ENCODE peak calls at places on chromosomes 11 and 22, in eight cellular contexts. One of them, this sample, is unnamed.

GRCh38 chr22:35102663-35103062 is 36.7 kb downstream of the ISX start:
- DNase-seq in K562: peak
- DNase-seq in prostate gland: no peak
- DNase-seq in transverse colon: peak
- DNase-seq in heart left ventricle: no peak
- DNase-seq in A549: peak
- DNase-seq in tibial nerve: no peak
- DNase-seq in body of pancreas: no peak
- DNase-seq in this sample: no peak

GRCh38 chr22:25403752-25404471 is 160.6 kb upstream of the GRK3 start:
- DNase-seq in body of pancreas: no peak
- DNase-seq in heart left ventricle: no peak
- DNase-seq in prostate gland: no peak
- DNase-seq in transverse colon: no peak
- DNase-seq in tibial nerve: no peak
- DNase-seq in A549: no peak
- DNase-seq in K562: no peak
- DNase-seq in this sample: no peak

GRCh38 chr11:44120169-44120568 is 24.7 kb downstream of the EXT2 start:
- DNase-seq in body of pancreas: peak
- DNase-seq in A549: peak
- DNase-seq in transverse colon: no peak
- DNase-seq in heart left ventricle: peak
- DNase-seq in prostate gland: peak
- DNase-seq in tibial nerve: no peak
- DNase-seq in K562: peak
- DNase-seq in this sample: no peak

GRCh38 chr11:58926695-58927094 is 12.6 kb upstream of the GLYATL1 start:
- DNase-seq in A549: no peak
- DNase-seq in prostate gland: no peak
- DNase-seq in transverse colon: no peak
- DNase-seq in body of pancreas: no peak
- DNase-seq in tibial nerve: no peak
- DNase-seq in heart left ventricle: no peak
- DNase-seq in K562: no peak
- DNase-seq in this sample: no peak

GRCh38 chr11:121029153-121029552 is 5.3 kb downstream of the TBCEL start:
- DNase-seq in tibial nerve: no peak
- DNase-seq in transverse colon: no peak
- DNase-seq in body of pancreas: no peak
- DNase-seq in K562: no peak
- DNase-seq in heart left ventricle: no peak
- DNase-seq in A549: no peak
- DNase-seq in prostate gland: no peak
- DNase-seq in this sample: no peak

GRCh38 chr11:123308077-123308476 is 113.0 kb upstream of the CLMP start:
- DNase-seq in K562: no peak
- DNase-seq in transverse colon: no peak
- DNase-seq in prostate gland: no peak
- DNase-seq in A549: no peak
- DNase-seq in body of pancreas: no peak
- DNase-seq in heart left ventricle: peak
- DNase-seq in tibial nerve: no peak
- DNase-seq in this sample: no peak

GRCh38 chr11:34650528-34650927 is 29.6 kb downstream of the EHF start:
- DNase-seq in body of pancreas: no peak
- DNase-seq in K562: no peak
- DNase-seq in A549: no peak
- DNase-seq in heart left ventricle: no peak
- DNase-seq in tibial nerve: no peak
- DNase-seq in prostate gland: no peak
- DNase-seq in transverse colon: no peak
- DNase-seq in this sample: no peak

GRCh38 chr11:56917708-56918450 is 70.8 kb upstream of the OR5AK2 start:
- DNase-seq in heart left ventricle: no peak
- DNase-seq in prostate gland: no peak
- DNase-seq in tibial nerve: no peak
- DNase-seq in A549: no peak
- DNase-seq in K562: no peak
- DNase-seq in transverse colon: no peak
- DNase-seq in body of pancreas: no peak
- DNase-seq in this sample: no peak

GRCh38 chr11:73193251-73194033 is 24.6 kb upstream of the P2RY2 start:
- DNase-seq in tibial nerve: no peak
- DNase-seq in A549: no peak
- DNase-seq in heart left ventricle: no peak
- DNase-seq in transverse colon: peak
- DNase-seq in body of pancreas: no peak
- DNase-seq in prostate gland: no peak
- DNase-seq in K562: no peak
- DNase-seq in this sample: no peak

GRCh38 chr11:124662111-124662510 is 11.4 kb downstream of the SIAE start:
- DNase-seq in body of pancreas: no peak
- DNase-seq in K562: no peak
- DNase-seq in transverse colon: no peak
- DNase-seq in prostate gland: no peak
- DNase-seq in A549: no peak
- DNase-seq in tibial nerve: no peak
- DNase-seq in heart left ventricle: no peak
- DNase-seq in this sample: no peak

GRCh38 chr11:120129570-120129969 is 8.3 kb downstream of the TRIM29 start:
- DNase-seq in K562: no peak
- DNase-seq in A549: no peak
- DNase-seq in tibial nerve: no peak
- DNase-seq in body of pancreas: peak
- DNase-seq in prostate gland: no peak
- DNase-seq in heart left ventricle: peak
- DNase-seq in transverse colon: no peak
- DNase-seq in this sample: peak

GRCh38 chr11:98835336-98835735 is 185.4 kb upstream of the CNTN5 start:
- DNase-seq in K562: no peak
- DNase-seq in tibial nerve: no peak
- DNase-seq in transverse colon: no peak
- DNase-seq in body of pancreas: no peak
- DNase-seq in A549: no peak
- DNase-seq in heart left ventricle: no peak
- DNase-seq in prostate gland: no peak
- DNase-seq in this sample: no peak

GRCh38 chr11:115334932-115335788 is 169.1 kb downstream of the CADM1 start:
- DNase-seq in heart left ventricle: no peak
- DNase-seq in body of pancreas: no peak
- DNase-seq in prostate gland: no peak
- DNase-seq in K562: peak
- DNase-seq in A549: peak
- DNase-seq in transverse colon: no peak
- DNase-seq in tibial nerve: no peak
- DNase-seq in this sample: no peak

GRCh38 chr22:16824718-16825687 is at the start of gene XKR3:
- DNase-seq in transverse colon: no peak
- DNase-seq in A549: no peak
- DNase-seq in tibial nerve: no peak
- DNase-seq in prostate gland: no peak
- DNase-seq in body of pancreas: no peak
- DNase-seq in K562: no peak
- DNase-seq in heart left ventricle: no peak
- DNase-seq in this sample: no peak

GRCh38 chr11:66854231-66854661 is 2.6 kb upstream of the LRFN4 start:
- DNase-seq in K562: no peak
- DNase-seq in tibial nerve: no peak
- DNase-seq in transverse colon: no peak
- DNase-seq in body of pancreas: no peak
- DNase-seq in A549: no peak
- DNase-seq in prostate gland: no peak
- DNase-seq in heart left ventricle: no peak
- DNase-seq in this sample: no peak
- TF ChIP-seq POLR2A in K562: no peak
- TF ChIP-seq POLR2A in tibial nerve: no peak
- TF ChIP-seq POLR2A in transverse colon: no peak
- TF ChIP-seq POLR2A in body of pancreas: no peak
- TF ChIP-seq POLR2A in A549: no peak
- TF ChIP-seq POLR2A in prostate gland: no peak
- TF ChIP-seq POLR2A in heart left ventricle: no peak
- TF ChIP-seq POLR2A in this sample: no peak

GRCh38 chr22:39240841-39241631 is 3.7 kb downstream of the PDGFB start:
- DNase-seq in prostate gland: peak
- DNase-seq in heart left ventricle: peak
- DNase-seq in tibial nerve: no peak
- DNase-seq in transverse colon: peak
- DNase-seq in body of pancreas: peak
- DNase-seq in K562: peak
- DNase-seq in A549: peak
- DNase-seq in this sample: peak
- H3K4me3 ChIP-seq in prostate gland: no peak
- H3K4me3 ChIP-seq in heart left ventricle: peak
- H3K4me3 ChIP-seq in tibial nerve: peak
- H3K4me3 ChIP-seq in transverse colon: peak
- H3K4me3 ChIP-seq in body of pancreas: no peak
- H3K4me3 ChIP-seq in K562: no peak
- H3K4me3 ChIP-seq in A549: no peak
- H3K4me3 ChIP-seq in this sample: peak

GRCh38 chr22:29301716-29302401 is 4.6 kb upstream of the GAS2L1 start:
- DNase-seq in transverse colon: no peak
- DNase-seq in prostate gland: no peak
- DNase-seq in K562: no peak
- DNase-seq in A549: no peak
- DNase-seq in tibial nerve: no peak
- DNase-seq in body of pancreas: no peak
- DNase-seq in heart left ventricle: no peak
- DNase-seq in this sample: no peak

GRCh38 chr22:29300467-29300806 is 6.0 kb upstream of the GAS2L1 start:
- DNase-seq in transverse colon: no peak
- DNase-seq in body of pancreas: no peak
- DNase-seq in A549: no peak
- DNase-seq in tibial nerve: no peak
- DNase-seq in K562: no peak
- DNase-seq in heart left ventricle: no peak
- DNase-seq in prostate gland: no peak
- DNase-seq in this sample: peak

GRCh38 chr22:29299136-29299900 is 7.1 kb upstream of the GAS2L1 start:
- DNase-seq in tibial nerve: no peak
- DNase-seq in heart left ventricle: no peak
- DNase-seq in A549: no peak
- DNase-seq in prostate gland: no peak
- DNase-seq in body of pancreas: no peak
- DNase-seq in K562: no peak
- DNase-seq in transverse colon: no peak
- DNase-seq in this sample: no peak

GRCh38 chr22:29302402-29302680 is 4.1 kb upstream of the GAS2L1 start:
- DNase-seq in A549: no peak
- DNase-seq in heart left ventricle: no peak
- DNase-seq in body of pancreas: no peak
- DNase-seq in tibial nerve: no peak
- DNase-seq in prostate gland: no peak
- DNase-seq in K562: no peak
- DNase-seq in transverse colon: no peak
- DNase-seq in this sample: no peak

GRCh38 chr22:29300807-29301601 is 5.4 kb upstream of the GAS2L1 start:
- DNase-seq in prostate gland: no peak
- DNase-seq in body of pancreas: no peak
- DNase-seq in tibial nerve: no peak
- DNase-seq in A549: no peak
- DNase-seq in heart left ventricle: no peak
- DNase-seq in transverse colon: no peak
- DNase-seq in K562: no peak
- DNase-seq in this sample: peak
- TF ChIP-seq POLR2A in prostate gland: no peak
- TF ChIP-seq POLR2A in body of pancreas: no peak
- TF ChIP-seq POLR2A in tibial nerve: no peak
- TF ChIP-seq POLR2A in A549: no peak
- TF ChIP-seq POLR2A in heart left ventricle: no peak
- TF ChIP-seq POLR2A in transverse colon: no peak
- TF ChIP-seq POLR2A in K562: peak
- TF ChIP-seq POLR2A in this sample: no peak

DNA sequence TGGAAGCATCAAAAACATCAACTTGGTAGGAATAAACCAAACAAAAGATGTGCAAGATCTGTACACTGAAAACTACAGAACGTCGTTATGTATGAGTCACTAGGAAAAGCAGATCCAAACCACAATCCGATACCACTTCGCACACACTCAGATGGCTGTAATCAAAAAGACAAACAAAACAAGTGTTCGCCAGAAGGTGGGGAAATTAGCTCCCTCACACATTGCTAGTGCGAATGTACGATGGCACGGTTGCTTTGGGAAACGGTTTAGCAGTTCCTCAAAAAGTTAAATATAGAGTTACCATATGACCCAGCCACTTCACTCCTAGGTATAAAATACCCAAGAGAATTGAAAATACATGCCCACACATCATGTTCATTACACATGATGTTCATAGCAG is 14.8 kb upstream of the CARD10 start:
- DNase-seq in transverse colon: no peak
- DNase-seq in prostate gland: no peak
- DNase-seq in heart left ventricle: no peak
- DNase-seq in body of pancreas: no peak
- DNase-seq in tibial nerve: no peak
- DNase-seq in A549: no peak
- DNase-seq in K562: no peak
- DNase-seq in this sample: no peak
- H3K4me3 ChIP-seq in transverse colon: no peak
- H3K4me3 ChIP-seq in prostate gland: no peak
- H3K4me3 ChIP-seq in heart left ventricle: no peak
- H3K4me3 ChIP-seq in body of pancreas: no peak
- H3K4me3 ChIP-seq in tibial nerve: no peak
- H3K4me3 ChIP-seq in A549: no peak
- H3K4me3 ChIP-seq in K562: no peak
- H3K4me3 ChIP-seq in this sample: no peak

DNA sequence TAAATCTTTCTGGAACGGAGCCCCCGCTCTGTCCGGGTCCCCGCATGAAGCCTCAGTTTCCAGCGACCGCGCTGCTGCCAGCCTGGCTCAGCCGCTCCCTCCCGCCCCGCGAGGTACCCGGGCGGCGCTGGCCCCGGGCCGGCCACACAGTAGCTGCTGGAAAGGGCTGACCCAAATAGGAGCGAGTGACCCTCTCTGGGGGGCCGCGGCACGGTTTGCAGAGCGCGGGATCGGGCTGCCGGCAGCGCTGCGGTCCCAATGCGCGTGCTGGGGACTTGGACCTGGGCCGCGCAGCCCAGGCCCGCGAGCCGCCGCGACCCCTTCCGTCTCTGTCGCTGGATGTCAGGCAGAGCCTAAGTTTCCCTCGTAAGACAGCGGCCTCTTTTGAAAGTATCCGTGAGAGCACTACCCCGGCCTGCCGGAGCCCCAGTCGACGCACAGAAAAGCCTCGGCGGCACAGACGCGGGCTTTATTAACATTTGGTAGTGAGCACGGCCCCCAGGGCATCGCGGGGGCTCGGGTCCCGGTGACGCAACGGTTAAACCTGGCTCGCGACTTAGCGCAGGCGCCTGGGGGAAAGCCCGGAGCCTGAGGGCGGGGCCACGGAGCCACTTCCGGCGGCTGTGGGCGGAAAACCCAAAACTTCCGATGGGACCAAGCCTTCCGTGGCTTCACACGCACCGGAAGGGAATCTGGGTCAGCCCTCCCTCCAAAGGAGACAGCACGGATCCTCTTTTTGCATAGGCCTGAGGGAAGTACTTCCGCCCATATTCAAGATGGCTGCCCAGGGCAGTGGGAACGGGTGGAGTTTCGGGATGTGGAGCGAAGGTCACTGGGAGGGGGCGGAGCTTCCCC is 14.9 kb downstream of the BAD start:
- DNase-seq in heart left ventricle: peak
- DNase-seq in K562: peak
- DNase-seq in prostate gland: peak
- DNase-seq in A549: peak
- DNase-seq in tibial nerve: peak
- DNase-seq in body of pancreas: peak
- DNase-seq in transverse colon: peak
- DNase-seq in this sample: peak
- TF ChIP-seq POLR2A in heart left ventricle: peak
- TF ChIP-seq POLR2A in K562: peak
- TF ChIP-seq POLR2A in prostate gland: peak
- TF ChIP-seq POLR2A in A549: peak
- TF ChIP-seq POLR2A in tibial nerve: no peak
- TF ChIP-seq POLR2A in body of pancreas: peak
- TF ChIP-seq POLR2A in transverse colon: peak
- TF ChIP-seq POLR2A in this sample: no peak